ENCODE peak calls at places on chromosomes 1 and 21, in five cellular contexts. Y, K, T, P and C are unnamed samples.

GRCh38 chr1:65946960-65947359 is 154.3 kb downstream of the PDE4B start:
- DNase-seq in T (no peak), P (no peak), K (no peak), Y (no peak), C (peak)

GRCh38 chr1:15101112-15101760 is 52.3 kb upstream of the TMEM51 start:
- DNase-seq in T (no peak), P (no peak), Y (no peak), K (no peak), C (no peak)

GRCh38 chr1:12539705-12540579 is 78.1 kb downstream of the DHRS3 start:
- DNase-seq in T (no peak), P (no peak), K (no peak), Y (peak), C (peak)

GRCh38 chr1:51768971-51769601 is 109.4 kb downstream of the NRDC start:
- DNase-seq in P (no peak), Y (peak), T (peak), K (no peak), C (peak)

GRCh38 chr1:35298464-35298863 is 30.0 kb downstream of the ZMYM4 start:
- DNase-seq in K (peak), P (peak), T (peak), Y (peak), C (peak)

GRCh38 chr21:45768011-45768740 is 124.7 kb downstream of the PCBP3 start:
- DNase-seq in P (no peak), K (no peak), Y (peak), T (peak), C (peak)

GRCh38 chr1:113874017-113874879 is 2.7 kb upstream of the PTPN22 start:
- DNase-seq in T (peak), K (no peak), P (no peak), Y (no peak), C (peak)

GRCh38 chr1:67803380-67804279 is 29.6 kb downstream of the GNG12 start:
- DNase-seq in Y (peak), P (no peak), K (no peak), T (no peak), C (peak)

GRCh38 chr1:236089046-236089773 is 24.3 kb upstream of the NID1 start:
- DNase-seq in T (peak), P (no peak), Y (no peak), K (no peak), C (no peak)

GRCh38 chr21:45498646-45499000 is 43.6 kb downstream of the SLC19A1 start:
- DNase-seq in K (no peak), Y (no peak), P (no peak), T (no peak), C (no peak)

GRCh38 chr1:28553229-28553930 is 495 bp downstream of the TRNAU1AP start:
- DNase-seq in T (no peak), P (peak), K (peak), Y (peak), C (peak)

GRCh38 chr1:85494957-85495266 is 30.0 kb upstream of the DDAH1 start:
- DNase-seq in Y (no peak), T (no peak), P (no peak), K (peak), C (peak)

GRCh38 chr1:41322835-41323234 is 38.4 kb upstream of the FOXO6 start:
- DNase-seq in Y (no peak), P (peak), T (peak), K (peak), C (peak)

GRCh38 chr21:27569091-27569490 is 602.2 kb upstream of the ADAMTS5 start:
- DNase-seq in Y (peak), K (no peak), T (no peak), P (no peak), C (no peak)

GRCh38 chr1:245173446-245174178 is 18.8 kb downstream of the KIF26B start:
- DNase-seq in P (no peak), T (no peak), K (no peak), Y (no peak), C (peak)

GRCh38 chr1:42157667-42158066 is 4.5 kb downstream of the GUCA2B start:
- DNase-seq in P (no peak), K (no peak), Y (no peak), T (no peak), C (no peak)